ENCODE peak calls at places on chromosome 3, in four cellular contexts. Y is WTC11, A is K562, D is HepG2. O is an unnamed sample.

GRCh38 chr3:126127904-126128303 is 44.0 kb upstream of the SLC41A3 start:
- DNase-seq in D (no peak), Y (no peak), A (no peak), O (no peak)

GRCh38 chr3:44184319-44184953 is 57.2 kb upstream of the TOPAZ1 start:
- DNase-seq in A (peak), D (no peak), Y (peak), O (no peak)

GRCh38 chr3:122789585-122790273 is 3.9 kb downstream of the HSPBAP1 start:
- DNase-seq in D (no peak), Y (no peak), A (no peak), O (no peak)

GRCh38 chr3:105067361-105067760 is 299.3 kb upstream of the ALCAM start:
- DNase-seq in A (no peak), D (no peak), Y (no peak), O (no peak)

GRCh38 chr3:187777331-187778046 is 32.2 kb upstream of the BCL6 start:
- DNase-seq in D (no peak), Y (no peak), A (no peak), O (no peak)

GRCh38 chr3:61608072-61608471 is 46.7 kb downstream of the PTPRG start:
- DNase-seq in A (no peak), D (no peak), Y (no peak), O (no peak)

GRCh38 chr3:48409291-48410201 is 20.3 kb downstream of the PLXNB1 start:
- DNase-seq in D (no peak), Y (peak), A (no peak), O (no peak)

GRCh38 chr3:10338164-10338470 is 17.2 kb upstream of the SEC13 start:
- DNase-seq in D (no peak), A (no peak), Y (no peak), O (no peak)

GRCh38 chr3:52200981-52201679 is 3.2 kb downstream of the ALAS1 start:
- DNase-seq in D (no peak), A (no peak), Y (no peak), O (no peak)

GRCh38 chr3:160808838-160809237 is 52.8 kb downstream of the PPM1L start:
- DNase-seq in D (no peak), A (no peak), Y (no peak), O (no peak)

GRCh38 chr3:80983753-80984152 is 777.7 kb downstream of the GBE1 start:
- DNase-seq in Y (no peak), D (no peak), A (no peak), O (no peak)

GRCh38 chr3:8702560-8702959 is 31.0 kb upstream of the CAV3 start:
- DNase-seq in Y (peak), D (no peak), A (peak), O (no peak)

GRCh38 chr3:171831936-171832335 is 11.2 kb upstream of the TMEM212 start:
- DNase-seq in A (no peak), D (no peak), Y (no peak), O (no peak)

GRCh38 chr3:58556001-58556400 is 19.0 kb upstream of the ACOX2 start:
- DNase-seq in D (no peak), A (no peak), Y (no peak), O (no peak)

GRCh38 chr3:136862611-136862951 is 573 bp downstream of the NCK1 start:
- DNase-seq in D (peak), A (peak), Y (peak), O (peak)

GRCh38 chr3:60053518-60054265 is 1003.9 kb upstream of the CFAP20DC start:
- DNase-seq in A (peak), D (no peak), Y (no peak), O (no peak)

GRCh38 chr3:4351164-4351855 is 48.1 kb downstream of the SETMAR start:
- DNase-seq in A (peak), Y (no peak), D (no peak), O (no peak)

GRCh38 chr3:23999012-23999641 is 54.0 kb downstream of the NR1D2 start:
- DNase-seq in Y (peak), D (peak), A (peak), O (peak)

GRCh38 chr3:174102274-174102673 is 704.7 kb downstream of the NLGN1 start:
- DNase-seq in A (no peak), D (no peak), Y (no peak), O (no peak)

GRCh38 chr3:31300802-31301443 is 231.8 kb upstream of the STT3B start:
- DNase-seq in A (no peak), Y (no peak), D (no peak), O (no peak)

GRCh38 chr3:127045435-127046045 is 62.6 kb downstream of the PLXNA1 start:
- DNase-seq in Y (no peak), D (no peak), A (no peak), O (no peak)

GRCh38 chr3:16240229-16241023 is 24.3 kb downstream of the DPH3 start:
- DNase-seq in A (no peak), D (no peak), Y (no peak), O (peak)

GRCh38 chr3:27717200-27717852 is 4.8 kb downstream of the EOMES start:
- DNase-seq in Y (no peak), D (no peak), A (no peak), O (no peak)

DNA sequence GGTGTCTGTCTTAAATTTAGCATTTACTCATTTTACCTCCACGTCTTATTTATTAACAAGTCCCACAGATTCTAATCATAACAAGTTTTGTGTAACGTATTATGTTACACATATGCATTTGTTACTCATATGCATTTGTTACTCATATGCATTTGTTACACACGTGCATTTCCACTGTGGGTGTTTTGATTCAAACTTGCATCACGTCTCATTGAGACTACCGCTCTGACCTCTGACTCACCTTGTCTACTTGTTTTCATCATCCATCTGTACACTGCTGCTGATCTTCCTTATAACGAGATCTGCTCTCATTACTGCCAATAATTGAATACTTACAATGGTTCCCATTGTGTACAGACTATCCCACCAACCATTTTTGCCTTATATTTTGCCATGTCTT is 1141.4 kb downstream of the TBL1XR1 start:
- DNase-seq in Y (no peak), A (no peak), D (no peak), O (no peak)
- TF ChIP-seq NR3C1 in Y (no peak), A (no peak), D (no peak), O (no peak)

GRCh38 chr3:28922376-28922775 is 358.5 kb upstream of the RBMS3 start:
- DNase-seq in D (no peak), A (no peak), Y (no peak), O (no peak)

GRCh38 chr3:28912120-28912885 is 368.6 kb upstream of the RBMS3 start:
- DNase-seq in D (no peak), Y (no peak), A (no peak), O (no peak)

GRCh38 chr3:28915711-28916481 is 365.0 kb upstream of the RBMS3 start:
- DNase-seq in Y (peak), A (no peak), D (no peak), O (peak)

GRCh38 chr3:28917895-28918294 is 363.0 kb upstream of the RBMS3 start:
- DNase-seq in D (no peak), A (no peak), Y (no peak), O (no peak)

DNA sequence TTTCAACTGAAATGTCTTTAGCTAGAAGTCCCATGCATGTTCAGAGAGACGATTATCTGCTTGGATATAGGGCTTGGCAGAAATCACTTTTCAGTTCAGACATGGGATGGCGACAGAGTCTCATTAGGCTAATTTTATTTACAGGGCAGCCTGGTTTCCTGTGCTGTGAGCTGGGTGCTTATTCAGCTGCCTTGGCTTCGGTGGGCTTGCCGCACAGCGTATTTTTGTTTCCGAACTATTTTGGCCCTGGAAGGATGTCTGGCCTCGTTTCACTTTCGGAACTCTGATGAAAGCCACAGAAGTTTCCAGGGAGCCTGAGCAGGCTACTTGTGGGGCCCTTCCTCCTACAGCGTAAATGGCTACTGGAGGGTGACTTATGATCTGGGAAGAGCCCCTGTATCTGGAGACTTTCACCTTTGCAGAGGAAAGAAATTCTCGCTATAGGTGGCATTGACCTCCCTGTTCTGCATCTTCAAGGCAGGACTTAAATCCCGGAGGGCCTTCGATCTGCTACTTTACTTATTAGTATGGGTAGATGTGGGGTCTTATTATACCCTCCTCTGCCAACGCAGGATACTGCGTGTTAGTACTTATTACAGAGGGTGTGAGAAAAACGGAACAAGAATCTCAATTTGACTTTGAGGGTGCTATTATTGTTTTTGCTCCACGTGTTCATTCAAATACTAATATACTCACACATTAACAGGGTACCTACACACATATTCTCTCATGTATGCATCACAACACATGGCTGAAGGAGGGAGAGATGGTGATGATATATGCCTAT is 364.0 kb upstream of the RBMS3 start:
- DNase-seq in D (no peak), A (no peak), Y (peak), O (no peak)
- TF ChIP-seq NR3C1 in D (no peak), A (no peak), Y (no peak), O (no peak)

GRCh38 chr3:184158394-184158793 is 3.2 kb downstream of the DVL3 start:
- DNase-seq in D (no peak), Y (no peak), A (no peak), O (no peak)
- TF ChIP-seq NR3C1 in D (no peak), Y (no peak), A (no peak), O (no peak)

GRCh38 chr3:55069950-55070349 is 142.1 kb upstream of the LRTM1 start:
- DNase-seq in Y (no peak), D (no peak), A (no peak), O (no peak)
- TF ChIP-seq NR3C1 in Y (no peak), D (no peak), A (no peak), O (no peak)

DNA sequence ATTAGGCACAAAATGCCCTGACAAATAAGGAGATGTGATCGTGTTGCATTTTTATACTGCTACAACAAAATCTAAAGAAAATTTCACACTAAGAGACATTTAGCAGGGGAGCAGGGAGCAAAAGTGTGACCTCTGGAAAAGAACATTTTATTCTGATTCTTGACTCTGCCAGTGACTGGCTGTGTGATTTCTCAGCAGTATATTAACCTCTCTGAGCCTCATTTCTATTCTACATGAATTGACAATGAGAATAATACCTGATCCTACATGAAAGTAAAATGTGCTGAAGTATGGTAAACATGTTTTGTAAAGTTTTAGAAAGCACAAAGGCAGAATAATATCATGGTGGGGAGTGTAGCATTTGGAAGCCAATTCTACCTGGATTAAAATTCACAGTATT is 273.3 kb downstream of the SLC9A9 start:
- DNase-seq in Y (no peak), A (no peak), D (no peak), O (no peak)
- TF ChIP-seq NR3C1 in Y (no peak), A (no peak), D (no peak), O (no peak)

DNA sequence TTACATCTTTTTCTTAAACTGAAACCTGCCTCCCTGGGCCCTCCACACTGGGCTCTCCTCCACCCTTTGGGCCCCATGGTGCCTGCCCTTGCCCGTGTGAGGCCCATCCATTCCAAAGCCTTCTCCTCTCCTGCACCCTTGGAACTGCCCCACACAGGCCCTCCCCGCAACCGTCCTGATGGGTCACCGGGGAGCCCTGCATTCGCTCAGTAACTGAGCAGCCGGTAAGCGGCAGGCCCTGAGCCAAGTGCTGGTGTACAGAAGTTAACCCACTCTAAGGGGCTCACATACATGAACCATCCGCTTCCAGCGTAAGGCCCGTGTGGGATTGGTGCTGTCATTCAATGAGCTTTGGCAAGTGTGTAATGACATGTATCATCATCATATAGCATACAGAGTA is 5.4 kb upstream of the LRRC15 start:
- DNase-seq in A (no peak), D (no peak), Y (no peak), O (no peak)
- TF ChIP-seq NR3C1 in A (no peak), D (no peak), Y (no peak), O (no peak)

GRCh38 chr3:124565013-124565412 is 165.2 kb upstream of the UMPS start:
- DNase-seq in A (peak), Y (peak), D (peak), O (peak)
- TF ChIP-seq NR3C1 in A (no peak), Y (no peak), D (no peak), O (no peak)

GRCh38 chr3:143311096-143311495 is 191.5 kb downstream of the CHST2 start:
- DNase-seq in Y (no peak), A (no peak), D (no peak), O (no peak)

GRCh38 chr3:143309622-143310190 is 190.1 kb downstream of the CHST2 start:
- DNase-seq in A (no peak), D (no peak), Y (no peak), O (no peak)

GRCh38 chr3:143306419-143306818 is 186.8 kb downstream of the CHST2 start:
- DNase-seq in Y (no peak), A (no peak), D (no peak), O (no peak)

GRCh38 chr3:143302638-143303171 is 183.1 kb downstream of the CHST2 start:
- DNase-seq in Y (no peak), A (no peak), D (no peak), O (peak)

GRCh38 chr3:143307613-143308183 is 188.1 kb downstream of the CHST2 start:
- DNase-seq in A (peak), D (no peak), Y (no peak), O (peak)
- TF ChIP-seq NR3C1 in A (no peak), D (no peak), Y (no peak), O (no peak)

DNA sequence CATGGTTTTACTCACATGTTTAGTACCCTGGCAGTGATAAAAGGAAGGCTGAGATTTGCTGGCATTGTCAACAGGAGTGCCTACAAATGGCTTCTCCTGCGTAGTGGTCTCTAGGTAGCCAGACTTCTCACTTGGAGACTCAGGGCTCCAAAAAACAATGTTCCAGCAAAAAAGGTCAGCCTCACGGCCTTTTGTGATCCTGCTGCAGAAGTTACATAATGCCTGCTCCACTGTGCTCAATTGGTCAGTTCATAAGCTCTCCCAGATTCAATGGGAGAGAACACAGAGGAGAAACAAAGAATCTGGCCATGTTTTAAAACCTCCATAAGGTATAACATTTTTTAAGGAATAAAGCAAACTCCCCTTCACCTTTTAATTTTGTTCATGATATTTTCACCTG is 76.1 kb upstream of the CMSS1 start:
- DNase-seq in A (no peak), Y (no peak), D (no peak), O (no peak)
- TF ChIP-seq NR3C1 in A (no peak), Y (no peak), D (no peak), O (no peak)

O was measured in A549.